ENCODE peak calls at places on chromosomes 1 and 21, in seven cellular contexts. V is brain microvascular endothelial cell, N is WERI-Rb-1, I is cardiac muscle cell, K is mammary epithelial cell, O is astrocyte, Y is upper lobe of left lung. G is an unnamed sample.

GRCh38 chr1:91924146-91924545 is 25.1 kb upstream of the BRDT start:
- DNase-seq in V (peak), N (no peak), I (no peak), Y (no peak), O (peak), K (peak), G (no peak)

GRCh38 chr21:27759091-27759659 is 792.3 kb upstream of the ADAMTS5 start:
- DNase-seq in N (peak), I (no peak), V (no peak), Y (no peak), K (no peak), O (no peak), G (peak)

GRCh38 chr1:207873055-207873890 is 37.7 kb downstream of the CD34 start:
- DNase-seq in K (no peak), Y (no peak), I (peak), V (no peak), N (no peak), O (no peak), G (no peak)

GRCh38 chr1:193216920-193217319 is 30.5 kb upstream of the B3GALT2 start:
- DNase-seq in O (no peak), Y (no peak), K (no peak), N (no peak), I (no peak), V (no peak), G (no peak)

GRCh38 chr1:166479052-166479631 is 312.3 kb upstream of the FAM78B start:
- DNase-seq in V (peak), I (peak), N (peak), O (no peak), Y (no peak), K (peak), G (peak)

GRCh38 chr1:103190746-103191145 is 82.4 kb upstream of the COL11A1 start:
- DNase-seq in Y (no peak), V (no peak), I (no peak), O (no peak), K (no peak), N (no peak), G (no peak)

GRCh38 chr1:154499446-154499845 is 2.6 kb upstream of the TDRD10 start:
- DNase-seq in O (no peak), Y (no peak), K (peak), V (no peak), I (no peak), N (no peak), G (no peak)

GRCh38 chr21:43315244-43316137 is 111.4 kb downstream of the SIK1 start:
- DNase-seq in O (no peak), N (no peak), V (no peak), I (no peak), K (no peak), Y (peak), G (no peak)

GRCh38 chr1:196229546-196229945 is 378.7 kb downstream of the KCNT2 start:
- DNase-seq in O (no peak), K (no peak), N (no peak), I (no peak), Y (no peak), V (no peak), G (no peak)

DNA sequence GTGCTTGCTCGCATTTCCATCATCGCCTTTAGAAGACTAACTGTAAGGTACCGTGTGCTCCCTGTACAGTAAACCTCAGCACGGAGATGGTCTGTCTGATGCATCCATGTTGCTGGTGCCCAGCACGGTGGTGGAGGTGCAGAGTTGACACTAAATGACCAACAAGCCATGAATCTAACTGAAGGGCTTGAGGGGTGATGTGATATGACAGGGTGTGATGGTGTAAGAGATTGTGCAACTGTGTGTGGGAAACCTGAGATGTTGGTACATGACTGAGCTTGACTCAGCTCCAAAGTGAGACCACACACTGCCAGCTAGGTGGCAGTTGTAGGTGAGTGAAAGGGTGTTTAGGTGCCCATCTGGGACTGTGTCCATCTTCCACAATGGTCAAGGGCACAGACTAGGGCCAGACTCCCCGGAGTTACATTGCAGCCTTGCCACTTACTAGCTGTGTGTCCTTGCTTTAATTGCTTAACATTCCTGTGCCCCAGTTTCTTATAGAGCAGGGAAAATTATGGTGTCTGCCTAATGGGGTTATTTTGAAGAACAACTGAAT is 21.4 kb downstream of the SLC2A1 start:
- DNase-seq in N (no peak), I (no peak), Y (no peak), O (peak), K (peak), V (peak), G (peak)
- H3K27ac ChIP-seq in N (no peak), I (peak), Y (peak), O (peak), K (peak), V (no peak), G (peak)

DNA sequence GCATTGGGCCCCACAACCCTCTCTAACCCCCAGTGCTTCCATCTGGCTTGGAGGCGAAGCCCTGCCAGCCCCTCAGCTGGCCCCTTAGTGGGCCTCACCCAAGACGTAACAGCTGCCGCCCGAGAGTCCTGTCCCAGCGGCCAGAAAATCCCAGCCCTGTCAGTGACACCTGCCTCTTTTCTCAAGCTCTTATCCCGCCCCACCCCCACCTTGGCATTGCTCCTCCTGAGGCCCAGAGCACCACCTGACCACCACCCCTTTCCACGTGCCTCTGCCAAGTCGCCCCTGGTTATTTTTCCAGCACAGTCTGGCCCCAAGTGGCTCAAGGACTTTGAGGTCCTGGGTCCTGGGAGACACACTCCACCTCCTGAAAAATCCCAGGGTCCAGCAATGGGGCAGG is 5.9 kb upstream of the CTRC start:
- DNase-seq in V (no peak), Y (no peak), N (peak), K (no peak), O (no peak), I (peak), G (peak)
- H3K27ac ChIP-seq in V (no peak), Y (no peak), N (peak), K (no peak), O (no peak), I (peak), G (no peak)

GRCh38 chr1:92980732-92981647 is 19.7 kb upstream of the DIPK1A start:
- DNase-seq in O (no peak), N (no peak), K (no peak), I (no peak), Y (no peak), V (no peak), G (no peak)
- H3K27ac ChIP-seq in O (no peak), N (no peak), K (no peak), I (no peak), Y (peak), V (no peak), G (peak)

DNA sequence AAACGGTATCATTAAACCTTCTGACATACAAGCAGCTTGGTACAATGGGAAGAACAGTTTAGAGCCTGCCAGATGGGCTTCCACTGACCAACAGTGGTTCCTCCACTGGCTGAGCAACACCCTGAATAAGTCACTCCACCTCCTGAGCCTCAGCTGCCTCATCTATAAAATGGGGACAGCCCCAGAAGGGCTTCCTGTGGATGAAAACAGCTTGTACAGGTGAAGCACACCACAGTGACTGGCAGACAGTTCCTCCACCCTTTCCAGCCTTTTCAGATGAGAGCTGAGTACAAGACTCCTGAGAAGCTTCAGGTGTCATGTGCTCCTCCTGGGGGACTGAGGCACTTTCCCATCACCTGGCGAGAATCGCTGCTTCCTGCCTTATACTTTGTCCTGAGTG is 2.1 kb downstream of the CAPZB start:
- DNase-seq in K (no peak), V (no peak), O (no peak), N (no peak), I (no peak), Y (no peak), G (no peak)
- H3K27ac ChIP-seq in K (no peak), V (peak), O (no peak), N (no peak), I (no peak), Y (no peak), G (peak)

DNA sequence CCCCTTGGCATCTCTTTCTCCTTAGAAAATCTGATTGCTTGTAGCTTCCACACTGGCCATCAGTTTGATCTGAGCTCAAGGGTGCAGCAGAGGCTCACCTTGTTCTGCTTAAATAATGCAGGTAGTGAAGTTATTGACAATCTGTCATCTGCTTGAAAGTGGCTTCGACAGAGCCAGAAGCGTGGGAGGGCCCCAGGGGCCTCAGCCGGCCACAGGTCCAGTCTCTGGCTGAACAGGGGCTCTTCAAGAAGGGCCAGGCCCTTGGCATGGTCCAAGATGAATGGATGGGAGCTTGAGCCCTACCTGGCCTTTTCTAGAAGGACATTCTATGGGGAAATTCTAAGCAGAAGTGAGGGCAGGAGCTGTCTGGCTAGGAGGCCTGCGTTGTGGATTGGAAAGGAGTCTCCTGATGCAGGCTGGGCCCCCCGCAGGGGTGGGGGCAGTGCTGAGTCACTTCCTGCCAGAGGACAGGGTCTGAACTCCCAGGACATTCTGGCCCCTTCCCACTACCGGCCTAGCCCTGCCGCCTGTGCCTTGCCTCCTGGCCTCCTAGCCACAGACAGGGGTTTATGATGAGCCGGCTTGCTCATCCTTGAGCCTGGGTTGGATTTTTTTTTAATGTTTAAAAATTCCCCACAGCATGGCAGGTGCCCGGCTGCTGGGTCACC is 162.3 kb upstream of the VAMP3 start:
- DNase-seq in V (no peak), O (no peak), I (no peak), Y (no peak), K (no peak), N (no peak), G (no peak)
- H3K27ac ChIP-seq in V (no peak), O (no peak), I (no peak), Y (no peak), K (no peak), N (no peak), G (no peak)

GRCh38 chr1:54337034-54337433 is 69.2 kb downstream of the SSBP3 start:
- DNase-seq in K (no peak), Y (no peak), N (no peak), I (no peak), V (no peak), O (no peak), G (no peak)
- H3K27ac ChIP-seq in K (no peak), Y (no peak), N (peak), I (peak), V (no peak), O (no peak), G (no peak)

GRCh38 chr1:199297174-199297573 is 658.3 kb downstream of the PTPRC start:
- DNase-seq in K (no peak), O (no peak), V (no peak), N (no peak), I (no peak), Y (no peak), G (no peak)
- H3K27ac ChIP-seq in K (no peak), O (no peak), V (no peak), N (no peak), I (no peak), Y (no peak), G (no peak)

GRCh38 chr21:42012344-42012743 is 2.2 kb upstream of the ZBTB21 start:
- DNase-seq in V (no peak), I (no peak), Y (no peak), O (no peak), K (no peak), N (no peak), G (no peak)
- H3K27ac ChIP-seq in V (no peak), I (no peak), Y (no peak), O (no peak), K (no peak), N (no peak), G (no peak)

GRCh38 chr1:214386747-214387146 is 105.8 kb downstream of the SMYD2 start:
- DNase-seq in V (peak), N (no peak), I (no peak), Y (peak), K (peak), O (peak), G (no peak)
- H3K27ac ChIP-seq in V (peak), N (no peak), I (no peak), Y (no peak), K (no peak), O (peak), G (no peak)